ENCODE peak calls at places on chromosome 9, in four cellular contexts. I is A549, E is transverse colon, J is right atrium auricular region. Y is an unnamed sample.

GRCh38 chr9:87320485-87320884 is 177.2 kb upstream of the DAPK1 start:
- DNase-seq in I (no peak), E (no peak), J (no peak), Y (no peak)

GRCh38 chr9:98603821-98604383 is 104.8 kb downstream of the GABBR2 start:
- DNase-seq in I (no peak), E (no peak), J (no peak), Y (no peak)

GRCh38 chr9:127293767-127294166 is 29.2 kb downstream of the GARNL3 start:
- DNase-seq in I (no peak), E (no peak), J (no peak), Y (peak; percentile 29)

GRCh38 chr9:88969646-88970373 is 21.5 kb upstream of the S1PR3 start:
- DNase-seq in I (no peak), E (no peak), J (no peak), Y (no peak)

GRCh38 chr9:117958726-117959125 is 254.5 kb downstream of the TLR4 start:
- DNase-seq in I (no peak), E (no peak), J (no peak), Y (no peak)

GRCh38 chr9:33498387-33498786 is 24.7 kb upstream of the NOL6 start:
- DNase-seq in I (no peak), E (no peak), J (no peak), Y (peak; percentile 44)

GRCh38 chr9:127555830-127556820 is 56.0 kb upstream of the STXBP1 start:
- DNase-seq in I (peak; percentile 90), E (peak; percentile 75), J (peak; percentile 86), Y (no peak)

GRCh38 chr9:129393064-129393463 is 215.0 kb upstream of the IER5L start:
- DNase-seq in I (no peak), E (no peak), J (no peak), Y (no peak)

GRCh38 chr9:886886-887285 is 45.4 kb downstream of the DMRT1 start:
- DNase-seq in I (no peak), E (no peak), J (no peak), Y (no peak)

GRCh38 chr9:4106081-4106491 is 193.8 kb downstream of the GLIS3 start:
- DNase-seq in I (no peak), E (peak; percentile 60), J (no peak), Y (no peak)

GRCh38 chr9:109251080-109251775 is 69.6 kb downstream of the EPB41L4B start:
- DNase-seq in I (peak; percentile 83), E (peak; percentile 70), J (no peak), Y (no peak)

GRCh38 chr9:36137392-36138004 is 965 bp downstream of the GLIPR2 start:
- DNase-seq in I (no peak), E (peak; percentile 31), J (no peak), Y (no peak)
- H3K4me1 ChIP-seq in I (peaks cover 16% of the 10 kb centered on the region), E (peaks cover 54% of the 10 kb centered on the region), J (no peaks in the 10 kb centered on the region), Y (peaks cover 63% of the 10 kb centered on the region)

DNA sequence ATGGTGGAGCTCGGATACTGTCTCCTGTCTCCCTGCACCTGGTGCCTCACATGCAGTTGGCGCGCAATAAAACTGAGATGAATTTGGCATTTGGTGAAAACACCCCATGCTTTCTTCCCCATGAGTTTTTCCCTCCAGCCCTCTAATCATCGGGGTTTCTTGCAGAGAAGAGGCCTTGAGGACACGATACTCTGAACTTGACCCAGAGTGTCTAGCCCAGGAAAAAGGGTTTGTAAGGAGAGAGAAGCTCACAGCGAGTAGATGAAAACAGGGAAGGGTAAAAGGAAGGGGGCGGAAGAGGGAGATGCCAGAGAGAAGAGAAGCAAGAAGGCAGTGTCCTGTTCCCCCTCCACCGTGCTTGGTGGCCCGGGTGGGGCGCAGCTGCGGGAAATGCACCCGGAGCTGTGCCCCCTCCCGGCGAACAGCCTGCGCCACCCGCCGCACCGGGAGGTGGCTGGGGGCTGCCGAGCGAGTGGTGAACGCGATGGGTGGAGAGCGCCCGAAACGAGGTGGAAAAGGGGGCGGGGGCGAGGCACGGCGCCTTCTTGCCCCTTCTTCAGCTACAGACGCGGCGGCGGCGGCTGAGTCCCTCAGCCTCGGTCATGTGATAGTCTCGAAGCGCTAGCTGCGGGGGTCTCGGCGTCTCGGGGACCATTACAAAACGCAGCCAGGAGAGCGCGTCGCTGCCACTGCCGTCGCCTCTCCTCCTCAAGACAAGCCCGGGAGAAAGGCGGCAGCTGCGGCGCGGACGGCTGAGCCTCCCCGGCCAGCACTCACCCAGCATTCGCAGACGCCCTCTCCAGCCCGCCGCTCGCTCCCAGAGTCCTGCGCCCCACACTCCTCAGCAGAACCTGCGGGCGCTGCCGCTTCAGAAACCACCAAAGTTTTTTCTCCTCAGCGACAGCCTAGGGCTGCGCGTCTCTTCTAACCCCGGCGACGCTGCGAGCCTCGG is 1.1 kb upstream of the FOXB2 start:
- DNase-seq in I (no peak), E (no peak), J (peak; percentile 52), Y (no peak)
- H3K4me1 ChIP-seq in I (peaks cover 39% of the 10 kb centered on the region), E (peaks cover 28% of the 10 kb centered on the region), J (no peaks in the 10 kb centered on the region), Y (peaks cover 10% of the 10 kb centered on the region)

DNA sequence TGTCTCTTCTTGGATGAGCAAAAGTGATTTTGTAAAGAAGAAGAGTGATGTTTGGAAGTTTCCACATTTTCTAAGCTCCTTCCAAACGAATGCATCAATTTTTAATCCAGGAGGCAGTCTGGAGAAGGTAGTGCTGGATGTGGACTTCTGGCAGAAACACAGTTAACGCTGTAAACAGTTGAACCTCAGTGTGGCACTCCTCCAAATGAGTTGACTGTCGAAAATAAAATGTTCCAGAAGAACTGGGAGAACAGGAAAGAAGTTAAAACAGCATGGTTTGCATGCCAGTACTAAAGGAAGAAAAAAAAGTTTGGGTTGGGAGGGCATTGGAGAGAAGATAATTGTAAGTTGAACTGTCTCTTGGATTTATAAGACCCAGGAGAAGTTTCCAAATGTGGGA is 6.5 kb downstream of the ZNF462 start:
- DNase-seq in I (no peak), E (no peak), J (no peak), Y (no peak)
- H3K4me1 ChIP-seq in I (peaks cover 6% of the 10 kb centered on the region), E (peaks cover 10% of the 10 kb centered on the region), J (no peaks in the 10 kb centered on the region), Y (no peaks in the 10 kb centered on the region)

DNA sequence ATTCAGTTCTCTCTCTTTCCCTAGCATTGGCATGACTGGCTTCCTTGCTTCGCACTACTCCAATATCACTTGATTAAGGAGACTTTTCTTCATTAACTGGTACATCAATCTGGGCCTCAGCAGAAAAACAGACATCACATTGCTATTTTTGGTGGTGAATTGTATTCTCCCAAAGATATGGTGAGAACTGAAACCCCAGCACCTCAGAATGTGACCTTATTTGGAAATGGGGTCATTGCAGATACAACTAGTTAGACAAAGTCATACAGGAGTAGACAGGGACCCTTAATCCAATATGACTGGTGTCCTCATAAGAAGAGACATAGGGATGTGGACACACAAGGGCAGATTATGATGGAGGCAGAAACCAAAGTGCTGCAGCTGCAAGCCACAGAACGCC is 7.5 kb upstream of the RAD23B start:
- DNase-seq in I (no peak), E (no peak), J (no peak), Y (no peak)
- H3K4me1 ChIP-seq in I (peaks cover 30% of the 10 kb centered on the region), E (no peaks in the 10 kb centered on the region), J (no peaks in the 10 kb centered on the region), Y (no peaks in the 10 kb centered on the region)

GRCh38 chr9:92341578-92341977 is 15.8 kb downstream of the CENPP start:
- DNase-seq in I (no peak), E (no peak), J (no peak), Y (no peak)

GRCh38 chr9:92345582-92345981 is 19.8 kb downstream of the CENPP start:
- DNase-seq in I (no peak), E (no peak), J (no peak), Y (no peak)

DNA sequence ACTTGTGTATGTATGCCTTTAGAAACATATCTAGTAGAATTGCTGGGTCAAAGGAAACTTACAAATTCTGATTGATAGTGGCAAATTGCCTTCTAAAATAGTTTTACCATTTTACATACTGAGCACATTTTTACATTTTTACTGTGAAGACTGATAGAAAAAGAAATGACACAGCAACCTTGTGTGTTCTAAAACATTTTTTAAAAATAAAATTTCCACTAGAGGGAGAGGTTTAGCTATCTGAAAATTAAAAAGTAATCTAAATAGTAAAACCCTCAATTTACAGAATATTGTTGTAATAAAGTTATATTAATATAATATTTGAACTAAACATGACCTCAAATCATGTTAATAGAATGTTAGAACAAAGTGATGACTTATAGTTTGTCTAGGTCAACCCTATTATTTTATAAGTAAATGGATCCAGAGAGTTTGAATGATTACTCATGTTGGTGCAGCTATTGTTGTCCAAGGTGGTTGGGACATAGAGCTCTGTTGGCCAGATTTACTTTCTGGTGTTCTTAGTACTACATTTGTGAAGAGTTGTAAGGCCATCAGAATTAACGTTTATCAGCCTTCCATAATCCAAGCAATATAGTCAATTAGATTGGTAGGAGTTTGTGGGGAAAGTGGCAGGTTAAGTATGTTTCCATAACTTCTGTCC is 17.2 kb downstream of the CENPP start:
- DNase-seq in I (no peak), E (no peak), J (no peak), Y (no peak)
- H3K4me1 ChIP-seq in I (no peaks in the 10 kb centered on the region), E (no peaks in the 10 kb centered on the region), J (no peaks in the 10 kb centered on the region), Y (no peaks in the 10 kb centered on the region)

GRCh38 chr9:35696520-35697215 is 6.9 kb upstream of the TPM2 start:
- DNase-seq in I (peak; percentile 66), E (peak; percentile 77), J (peak; percentile 75), Y (peak; percentile 62)
- H3K4me1 ChIP-seq in I (peaks cover 16% of the 10 kb centered on the region), E (peaks cover 19% of the 10 kb centered on the region), J (no peaks in the 10 kb centered on the region), Y (peaks cover 6% of the 10 kb centered on the region)

DNA sequence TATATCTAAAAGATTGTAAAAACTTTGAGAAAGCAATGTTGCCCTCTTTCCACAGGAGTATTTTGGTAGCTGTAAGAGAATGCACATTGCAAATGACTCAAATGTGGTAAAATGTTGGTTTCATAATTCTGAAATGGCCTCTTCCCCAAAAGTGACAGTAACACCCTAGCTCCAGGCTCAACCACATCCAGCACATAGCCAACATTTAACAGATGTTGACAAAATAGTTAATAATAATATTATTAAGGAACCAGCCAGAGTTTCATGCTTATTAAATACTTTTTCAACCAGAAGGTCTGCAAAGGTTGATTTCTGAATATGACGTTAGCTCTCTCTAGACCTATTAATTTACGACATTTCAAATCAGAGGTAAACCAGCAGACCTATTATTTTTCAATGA is 1.3 kb downstream of the ANXA1 start:
- DNase-seq in I (no peak), E (no peak), J (no peak), Y (no peak)
- H3K4me1 ChIP-seq in I (peaks cover 50% of the 10 kb centered on the region), E (peaks cover 24% of the 10 kb centered on the region), J (no peaks in the 10 kb centered on the region), Y (peaks cover 33% of the 10 kb centered on the region)

GRCh38 chr9:68898781-68899439 is 115.0 kb downstream of the PRKACG start:
- DNase-seq in I (no peak), E (no peak), J (no peak), Y (no peak)

GRCh38 chr9:68895741-68896478 is 118.0 kb downstream of the PRKACG start:
- DNase-seq in I (no peak), E (no peak), J (no peak), Y (peak; percentile 90)

GRCh38 chr9:68894502-68894901 is 119.4 kb downstream of the PRKACG start:
- DNase-seq in I (no peak), E (no peak), J (no peak), Y (peak; percentile 45)

GRCh38 chr9:68897557-68898145 is 116.3 kb downstream of the PRKACG start:
- DNase-seq in I (no peak), E (no peak), J (no peak), Y (no peak)

GRCh38 chr9:68896495-68896894 is 117.4 kb downstream of the PRKACG start:
- DNase-seq in I (no peak), E (no peak), J (no peak), Y (no peak)
- H3K4me1 ChIP-seq in I (no peaks in the 10 kb centered on the region), E (no peaks in the 10 kb centered on the region), J (no peaks in the 10 kb centered on the region), Y (peaks cover 24% of the 10 kb centered on the region)

GRCh38 chr9:91891915-91892314 is 58.1 kb downstream of the ROR2 start:
- DNase-seq in I (no peak), E (no peak), J (no peak), Y (no peak)

GRCh38 chr9:91897201-91897600 is 52.8 kb downstream of the ROR2 start:
- DNase-seq in I (no peak), E (no peak), J (no peak), Y (no peak)

GRCh38 chr9:91896513-91897121 is 53.4 kb downstream of the ROR2 start:
- DNase-seq in I (no peak), E (peak; percentile 40), J (no peak), Y (no peak)

GRCh38 chr9:91896096-91896495 is 53.9 kb downstream of the ROR2 start:
- DNase-seq in I (no peak), E (no peak), J (no peak), Y (no peak)

GRCh38 chr9:91894023-91894422 is 56.0 kb downstream of the ROR2 start:
- DNase-seq in I (no peak), E (no peak), J (no peak), Y (no peak)
- H3K4me1 ChIP-seq in I (peaks cover 2% of the 10 kb centered on the region), E (peaks cover 38% of the 10 kb centered on the region), J (no peaks in the 10 kb centered on the region), Y (no peaks in the 10 kb centered on the region)

Y was measured in CD4-positive, CD25-positive, alpha-beta regulatory T cell.